ENCODE peak calls at places on chromosomes 2 and 18, in ten cellular contexts. V is NCI-H1092 treated with DMSO at 0.1 percent for 48 hours, Y is heart right ventricle, J is right lobe of liver, P is H7, U is BJ, H is psoas muscle, R is nucleus accumbens, N is mesenchymal stem cell, S is NCI-H345. Z is an unnamed sample.

GRCh38 chr2:23708771-23709170 is 218.2 kb downstream of the ATAD2B start:
- DNase-seq in V (no peak), Y (no peak), J (no peak), P (no peak), U (no peak), H (no peak), R (no peak), N (no peak), S (peak; percentile 51), Z (no peak)

GRCh38 chr2:10285578-10286198 is 17.0 kb upstream of the HPCAL1 start:
- DNase-seq in V (peak; percentile 27), Y (peak; percentile 72), J (peak; percentile 93), P (peak; percentile 73), U (no peak), H (peak; percentile 82), R (peak; percentile 94), N (peak; percentile 74), S (peak; percentile 37), Z (peak; percentile 78)

GRCh38 chr2:176126929-176127768 is 2.4 kb upstream of the HOXD8 start:
- DNase-seq in V (no peak), Y (peak; percentile 78), J (no peak), P (peak; percentile 70), U (no peak), H (peak; percentile 59), R (no peak), N (peak; percentile 48), S (peak; percentile 73), Z (peak; percentile 55)

GRCh38 chr2:23480991-23481797 is 96.2 kb downstream of the KLHL29 start:
- DNase-seq in V (no peak), Y (no peak), J (peak; percentile 18), P (peak; percentile 77), U (peak; percentile 50), H (no peak), R (no peak), N (peak; percentile 81), S (peak; percentile 68), Z (no peak)

GRCh38 chr2:8494589-8494988 is 187.3 kb upstream of the ID2 start:
- DNase-seq in V (no peak), Y (peak; percentile 37), J (no peak), P (no peak), U (no peak), H (no peak), R (no peak), N (no peak), S (no peak), Z (no peak)

GRCh38 chr2:17894551-17894950 is 16.1 kb downstream of the KCNS3 start:
- DNase-seq in V (no peak), Y (no peak), J (no peak), P (no peak), U (no peak), H (no peak), R (no peak), N (no peak), S (no peak), Z (no peak)

GRCh38 chr2:69514406-69514805 is 77.2 kb upstream of the NFU1 start:
- DNase-seq in V (no peak), Y (no peak), J (no peak), P (peak; percentile 44), U (peak; percentile 19), H (no peak), R (peak; percentile 61), N (peak; percentile 92), S (no peak), Z (peak; percentile 31)

GRCh38 chr2:68463287-68463877 is 3.7 kb downstream of the FBXO48 start:
- DNase-seq in V (peak; percentile 4), Y (no peak), J (no peak), P (peak; percentile 54), U (no peak), H (no peak), R (no peak), N (peak; percentile 75), S (peak; percentile 57), Z (no peak)

GRCh38 chr18:9876867-9877654 is 8.7 kb upstream of the TXNDC2 start:
- DNase-seq in V (no peak), Y (peak; percentile 41), J (no peak), P (no peak), U (peak; percentile 70), H (no peak), R (no peak), N (peak; percentile 93), S (no peak), Z (no peak)

GRCh38 chr18:74499633-74500032 is 3.5 kb downstream of the CNDP2 start:
- DNase-seq in V (no peak), Y (peak; percentile 91), J (peak; percentile 80), P (no peak), U (no peak), H (peak; percentile 74), R (peak; percentile 27), N (peak; percentile 47), S (no peak), Z (peak; percentile 41)

GRCh38 chr2:84908948-84909713 is 3.7 kb downstream of the TMSB10 start:
- DNase-seq in V (no peak), Y (no peak), J (no peak), P (no peak), U (no peak), H (no peak), R (no peak), N (no peak), S (no peak), Z (no peak)

GRCh38 chr2:241239552-241240202 is 51.2 kb downstream of the ANO7 start:
- DNase-seq in V (no peak), Y (no peak), J (no peak), P (no peak), U (no peak), H (no peak), R (no peak), N (no peak), S (no peak), Z (no peak)

GRCh38 chr2:211455225-211455841 is 898.9 kb downstream of the CPS1 start:
- DNase-seq in V (peak; percentile 61), Y (peak; percentile 5), J (no peak), P (no peak), U (no peak), H (no peak), R (peak; percentile 45), N (peak; percentile 50), S (peak; percentile 53), Z (no peak)

Z was measured in left ventricle myocardium inferior.